ENCODE peak calls at places on chromosome 15, in five cellular contexts. Y is aorta, K is GM23248, A is OCI-LY7, V is cardiac muscle cell. E is an unnamed sample.

GRCh38 chr15:32956006-32956405 is 238.2 kb downstream of the GREM1 start:
- DNase-seq in Y (no peak), A (peak; percentile 63), V (peak; percentile 84), K (peak; percentile 85), E (no peak)

GRCh38 chr15:60717008-60717407 is 238.1 kb upstream of the ICE2 start:
- DNase-seq in A (no peak), V (no peak), K (no peak), Y (no peak), E (no peak)

GRCh38 chr15:31605467-31605931 is 278.9 kb downstream of the KLF13 start:
- DNase-seq in V (peak; percentile 5), K (peak; percentile 79), A (no peak), Y (no peak), E (no peak)

GRCh38 chr15:101324513-101325177 is 29.6 kb upstream of the SNRPA1 start:
- DNase-seq in Y (no peak), V (no peak), K (no peak), A (no peak), E (no peak)

GRCh38 chr15:77483426-77483825 is 62.7 kb downstream of the HMG20A start:
- DNase-seq in Y (no peak), A (no peak), V (no peak), K (no peak), E (no peak)

GRCh38 chr15:98954411-98954810 is 53.2 kb downstream of the PGPEP1L start:
- DNase-seq in V (peak; percentile 51), A (no peak), K (peak; percentile 89), Y (peak; percentile 96), E (no peak)

GRCh38 chr15:45794768-45795486 is 160.1 kb downstream of the SQOR start:
- DNase-seq in Y (no peak), K (no peak), V (no peak), A (no peak), E (no peak)

GRCh38 chr15:100334015-100334414 is 7.8 kb downstream of the ADAMTS17 start:
- DNase-seq in K (no peak), Y (no peak), V (no peak), A (no peak), E (no peak)

GRCh38 chr15:31811641-31812040 is 218.7 kb upstream of the CHRNA7 start:
- DNase-seq in A (no peak), K (no peak), Y (no peak), V (no peak), E (no peak)

GRCh38 chr15:26866298-26867198 is at the start of gene GABRA5:
- DNase-seq in K (peak; percentile 49), V (peak; percentile 7), A (no peak), Y (no peak), E (no peak)

GRCh38 chr15:74127954-74128784 is 2.2 kb upstream of the ISLR2 start:
- DNase-seq in Y (no peak), K (peak; percentile 63), V (no peak), A (no peak), E (no peak)

GRCh38 chr15:100439566-100439965 is 89.2 kb downstream of the CERS3 start:
- DNase-seq in Y (no peak), A (no peak), K (no peak), V (no peak), E (no peak)

GRCh38 chr15:39172380-39173281 is 408.2 kb upstream of the THBS1 start:
- DNase-seq in A (no peak), K (peak; percentile 64), V (peak; percentile 74), Y (no peak), E (no peak)

GRCh38 chr15:58458076-58458475 is 26.3 kb downstream of the LIPC start:
- DNase-seq in Y (no peak), A (peak; percentile 46), K (no peak), V (no peak), E (no peak)

GRCh38 chr15:42808921-42809320 is 72.0 kb upstream of the CDAN1 start:
- DNase-seq in K (no peak), A (no peak), Y (no peak), V (no peak), E (no peak)
- H3K4me3 ChIP-seq in K (no peak overlapping the region), A (no peak overlapping the region), Y (no peak overlapping the region), V (no peak overlapping the region), E (no peak overlapping the region)

DNA sequence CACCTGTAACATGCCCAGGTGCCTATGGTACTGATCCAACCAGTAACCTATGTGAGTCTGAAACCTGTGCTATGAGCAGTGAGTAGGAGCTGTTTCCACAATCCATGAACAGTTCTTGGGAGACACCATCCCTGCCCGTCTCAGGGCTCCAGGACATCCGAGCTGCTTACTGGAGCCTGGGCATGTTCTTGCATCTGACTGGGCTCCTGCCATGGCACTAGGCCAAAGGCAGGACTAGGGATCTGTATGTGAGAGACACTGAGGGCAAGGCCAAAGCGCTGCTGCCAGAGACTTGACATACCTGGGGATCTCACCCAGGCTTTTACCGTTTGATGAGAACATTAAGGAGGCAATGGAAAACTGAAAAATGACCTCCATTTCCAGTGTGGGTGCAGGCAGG is 59.8 kb downstream of the WDR76 start:
- DNase-seq in Y (peak; percentile 38), K (no peak), A (no peak), V (no peak), E (no peak)
- H3K4me3 ChIP-seq in Y (no peak overlapping the region), K (no peak overlapping the region), A (no peak overlapping the region), V (no peak overlapping the region), E (no peak overlapping the region)

GRCh38 chr15:95119041-95119440 is 887.7 kb downstream of the MCTP2 start:
- DNase-seq in K (peak; percentile 13), Y (no peak), V (no peak), A (no peak), E (no peak)

GRCh38 chr15:95125803-95126202 is 894.4 kb downstream of the MCTP2 start:
- DNase-seq in Y (no peak), A (no peak), V (no peak), K (no peak), E (no peak)

GRCh38 chr15:95120595-95120994 is 889.2 kb downstream of the MCTP2 start:
- DNase-seq in V (no peak), K (no peak), Y (no peak), A (no peak), E (no peak)

GRCh38 chr15:95121191-95121590 is 889.8 kb downstream of the MCTP2 start:
- DNase-seq in K (no peak), A (no peak), V (no peak), Y (no peak), E (no peak)
- H3K4me3 ChIP-seq in K (no peak overlapping the region), A (no peak overlapping the region), V (no peak overlapping the region), Y (no peak overlapping the region), E (no peak overlapping the region)

DNA sequence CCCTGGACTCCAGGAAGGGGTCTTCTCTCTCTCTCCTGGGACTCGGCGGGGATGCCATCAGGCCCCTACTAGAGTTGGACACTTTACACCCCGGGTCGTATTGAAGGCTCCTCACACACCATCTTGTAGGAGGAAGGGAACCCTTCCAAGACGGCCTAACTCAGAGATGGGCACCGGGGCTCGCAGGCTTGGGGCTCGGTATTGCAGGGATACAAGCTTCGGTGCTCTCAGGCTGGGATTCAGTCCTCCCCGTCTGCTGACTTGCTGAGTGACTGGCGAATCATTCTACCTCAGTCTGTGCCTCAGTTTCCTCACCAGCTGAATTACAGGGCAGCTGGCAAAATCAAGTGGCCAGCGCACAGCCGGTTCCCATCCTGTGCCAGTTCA is 419 bp upstream of the CALML4 start:
- DNase-seq in K (no peak), A (no peak), Y (no peak), V (no peak), E (no peak)
- H3K4me3 ChIP-seq in K (no peak overlapping the region), A (no peak overlapping the region), Y (no peak overlapping the region), V (no peak overlapping the region), E (no peak overlapping the region)

DNA sequence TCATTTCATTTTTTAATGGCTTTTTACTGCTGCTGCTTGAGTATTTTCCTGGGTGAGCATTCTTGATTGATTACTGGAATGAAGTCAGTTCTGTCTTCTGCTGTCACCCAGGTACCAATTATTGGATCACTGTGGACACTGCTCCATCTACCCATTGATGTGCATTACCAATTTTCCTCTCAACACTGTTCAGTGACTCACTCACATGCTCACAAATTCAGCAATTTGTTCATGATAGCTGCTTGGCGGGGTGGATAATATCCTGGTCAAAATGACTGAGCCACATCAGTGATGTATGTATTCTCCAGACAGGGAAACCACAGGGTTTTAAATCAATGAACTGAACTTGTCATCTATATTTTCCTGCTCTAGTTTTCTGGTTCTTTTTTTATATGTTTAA is 587.6 kb downstream of the RSL24D1 start:
- DNase-seq in V (no peak), K (no peak), A (no peak), Y (no peak), E (no peak)
- H3K4me3 ChIP-seq in V (no peak overlapping the region), K (no peak overlapping the region), A (no peak overlapping the region), Y (no peak overlapping the region), E (no peak overlapping the region)

GRCh38 chr15:85024003-85024402 is 42.3 kb downstream of the PDE8A start:
- DNase-seq in V (no peak), A (no peak), Y (no peak), K (no peak), E (no peak)

GRCh38 chr15:85019815-85020590 is 38.3 kb downstream of the PDE8A start:
- DNase-seq in A (no peak), Y (no peak), K (peak; percentile 17), V (no peak), E (no peak)

GRCh38 chr15:85024509-85025336 is 43.1 kb downstream of the PDE8A start:
- DNase-seq in K (peak; percentile 92), A (no peak), V (peak; percentile 64), Y (no peak), E (no peak)

GRCh38 chr15:85022860-85023403 is 41.3 kb downstream of the PDE8A start:
- DNase-seq in A (no peak), V (no peak), K (no peak), Y (no peak), E (no peak)

GRCh38 chr15:85021409-85021808 is 39.8 kb downstream of the PDE8A start:
- DNase-seq in V (no peak), K (no peak), Y (no peak), A (no peak), E (no peak)
- H3K4me3 ChIP-seq in V (no peak overlapping the region), K (no peak overlapping the region), Y (no peak overlapping the region), A (no peak overlapping the region), E (no peak overlapping the region)

DNA sequence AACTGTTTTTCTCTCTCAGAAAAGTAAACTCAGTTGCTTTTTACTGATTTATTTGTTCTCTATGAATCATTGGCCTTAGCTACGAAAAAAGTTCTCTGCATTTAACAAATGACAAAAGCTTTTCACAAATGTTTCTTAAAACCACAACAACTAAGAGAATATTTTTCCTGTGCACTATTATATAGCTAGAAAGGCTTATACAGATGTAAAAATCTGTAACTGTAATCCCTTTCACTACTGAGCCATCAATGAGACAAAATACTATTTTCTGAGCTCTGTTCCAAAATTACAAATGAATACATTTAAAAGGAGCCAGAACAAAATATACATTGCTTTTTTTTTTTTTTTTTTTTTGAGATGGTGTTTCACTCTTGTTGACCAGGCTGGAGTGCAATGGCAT is 45.6 kb upstream of the PYGO1 start:
- DNase-seq in V (no peak), A (no peak), Y (no peak), K (no peak), E (no peak)
- H3K4me3 ChIP-seq in V (no peak overlapping the region), A (no peak overlapping the region), Y (no peak overlapping the region), K (no peak overlapping the region), E (no peak overlapping the region)